ENCODE peak calls at places on chromosome 7, in five cellular contexts. Z is neuronal stem cell, U is PC-3, N is GM23248, H is astrocyte. I is an unnamed sample.

GRCh38 chr7:84697506-84697905 is 489.4 kb downstream of the SEMA3D start:
- DNase-seq in Z (no peak), U (peak), N (peak), H (peak), I (no peak)

GRCh38 chr7:127713758-127714157 is 61.8 kb downstream of the SND1 start:
- DNase-seq in Z (no peak), U (no peak), N (no peak), H (no peak), I (no peak)

GRCh38 chr7:1248077-1248458 is 15.4 kb downstream of the UNCX start:
- DNase-seq in Z (no peak), U (no peak), N (no peak), H (no peak), I (no peak)

GRCh38 chr7:85215098-85215497 is 28.2 kb upstream of the SEMA3D start:
- DNase-seq in Z (no peak), U (no peak), N (no peak), H (no peak), I (no peak)

GRCh38 chr7:129870668-129871067 is 82.1 kb downstream of the UBE2H start:
- DNase-seq in Z (no peak), U (no peak), N (no peak), H (no peak), I (no peak)

GRCh38 chr7:66837007-66837406 is 84.0 kb upstream of the TMEM248 start:
- DNase-seq in Z (no peak), U (peak), N (no peak), H (no peak), I (no peak)

GRCh38 chr7:7151285-7151684 is 31.1 kb upstream of the C1GALT1 start:
- DNase-seq in Z (no peak), U (no peak), N (no peak), H (no peak), I (no peak)

GRCh38 chr7:155231941-155232340 is 65.7 kb upstream of the INSIG1 start:
- DNase-seq in Z (no peak), U (no peak), N (no peak), H (no peak), I (no peak)

GRCh38 chr7:132083126-132084123 is 492.8 kb downstream of the PLXNA4 start:
- DNase-seq in Z (no peak), U (no peak), N (no peak), H (no peak), I (no peak)

GRCh38 chr7:112573302-112574039 is 92.7 kb downstream of the LSMEM1 start:
- DNase-seq in Z (no peak), U (peak), N (peak), H (peak), I (no peak)

GRCh38 chr7:109868215-109868614 is 1222.7 kb upstream of the LRRN3 start:
- DNase-seq in Z (no peak), U (no peak), N (no peak), H (no peak), I (no peak)

GRCh38 chr7:100141554-100141949 is 7.2 kb upstream of the LAMTOR4 start:
- DNase-seq in Z (no peak), U (no peak), N (no peak), H (no peak), I (no peak)

GRCh38 chr7:37344886-37345579 is 103.6 kb downstream of the ELMO1 start:
- DNase-seq in Z (peak), U (no peak), N (no peak), H (no peak), I (no peak)

GRCh38 chr7:75995052-75995471 is 667 bp upstream of the TMEM120A start:
- DNase-seq in Z (no peak), U (no peak), N (no peak), H (no peak), I (no peak)

GRCh38 chr7:30905078-30906012 is 6.3 kb upstream of the AQP1 start:
- DNase-seq in Z (no peak), U (no peak), N (no peak), H (no peak), I (peak)

GRCh38 chr7:156560075-156560474 is 80.5 kb upstream of the RNF32 start:
- DNase-seq in Z (no peak), U (peak), N (no peak), H (no peak), I (no peak)

GRCh38 chr7:4842302-4843064 is 19.3 kb downstream of the PAPOLB start:
- DNase-seq in Z (no peak), U (no peak), N (peak), H (no peak), I (no peak)

GRCh38 chr7:867406-868188 is 8.8 kb upstream of the GET4 start:
- DNase-seq in Z (no peak), U (no peak), N (peak), H (peak), I (no peak)

GRCh38 chr7:25656581-25657026 is 428.3 kb upstream of the NPVF start:
- DNase-seq in Z (no peak), U (no peak), N (peak), H (no peak), I (no peak)

GRCh38 chr7:75642810-75643486 is 95.8 kb downstream of the HIP1 start:
- DNase-seq in Z (no peak), U (peak), N (peak), H (peak), I (peak)

GRCh38 chr7:127477285-127478039 is 85.0 kb upstream of the ZNF800 start:
- DNase-seq in Z (no peak), U (peak), N (no peak), H (no peak), I (no peak)

GRCh38 chr7:51374936-51375335 is 58.3 kb upstream of the COBL start:
- DNase-seq in Z (no peak), U (peak), N (no peak), H (no peak), I (no peak)

GRCh38 chr7:134174797-134175261 is 47.7 kb downstream of the LRGUK start:
- DNase-seq in Z (no peak), U (peak), N (peak), H (peak), I (peak)

GRCh38 chr7:41637051-41637450 is 65.8 kb downstream of the INHBA start:
- DNase-seq in Z (no peak), U (peak), N (peak), H (peak), I (no peak)

GRCh38 chr7:27167170-27167505 is 1.8 kb upstream of the HOXA9 start:
- DNase-seq in Z (no peak), U (peak), N (peak), H (no peak), I (no peak)

GRCh38 chr7:46786221-46786951 is 795.5 kb downstream of the TNS3 start:
- DNase-seq in Z (no peak), U (peak), N (peak), H (peak), I (peak)

GRCh38 chr7:141027043-141027442 is 12.3 kb upstream of the MRPS33 start:
- DNase-seq in Z (no peak), U (no peak), N (no peak), H (no peak), I (no peak)

GRCh38 chr7:42237891-42238531 is 1.0 kb upstream of the GLI3 start:
- DNase-seq in Z (peak), U (no peak), N (peak), H (peak), I (no peak)

GRCh38 chr7:16200591-16200990 is 220.7 kb downstream of the CRPPA start:
- DNase-seq in Z (no peak), U (no peak), N (no peak), H (no peak), I (no peak)

GRCh38 chr7:78195281-78195680 is 396.7 kb downstream of the PHTF2 start:
- DNase-seq in Z (no peak), U (no peak), N (no peak), H (no peak), I (no peak)

GRCh38 chr7:87510430-87510875 is 35.0 kb upstream of the ABCB4 start:
- DNase-seq in Z (no peak), U (no peak), N (peak), H (no peak), I (no peak)

DNA sequence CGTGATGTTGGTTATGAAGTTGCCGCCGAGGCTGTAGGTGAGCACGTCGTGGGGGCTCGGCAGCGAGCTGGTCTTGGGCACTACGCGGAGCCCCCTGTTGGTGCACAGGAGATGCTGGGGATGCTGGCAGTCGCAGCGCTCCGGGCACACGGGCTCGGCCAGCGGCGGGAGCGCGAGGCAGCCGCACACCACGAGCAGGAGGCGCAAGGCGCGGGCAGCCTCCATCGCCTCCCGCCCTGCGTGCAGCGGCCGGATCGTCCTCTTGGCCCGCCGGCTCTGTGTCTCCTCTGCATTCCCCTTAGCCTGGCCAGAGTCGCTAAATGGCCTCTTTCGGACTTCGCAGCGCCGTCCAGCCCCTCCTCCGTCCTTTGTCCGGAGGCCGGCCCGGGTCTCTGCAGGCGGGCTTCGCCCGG is 302 bp downstream of the TRIL start:
- DNase-seq in Z (no peak), U (no peak), N (peak), H (no peak), I (no peak)
- H3K4me2 ChIP-seq in Z (peak), U (no peak), N (peak), H (peak), I (no peak)

GRCh38 chr7:116259821-116260440 is 49.6 kb downstream of the TES start:
- DNase-seq in Z (no peak), U (peak), N (peak), H (peak), I (peak)
- H3K4me2 ChIP-seq in Z (no peak), U (peak), N (peak), H (peak), I (no peak)

GRCh38 chr7:64905133-64905532 is 2.1 kb downstream of the ZNF273 start:
- DNase-seq in Z (no peak), U (no peak), N (peak), H (no peak), I (no peak)
- H3K4me2 ChIP-seq in Z (no peak), U (peak), N (peak), H (no peak), I (no peak)

GRCh38 chr7:98878365-98879197 is at the start of gene TRRAP:
- DNase-seq in Z (peak), U (peak), N (peak), H (peak), I (peak)

GRCh38 chr7:98881561-98882315 is 3.4 kb downstream of the TRRAP start:
- DNase-seq in Z (no peak), U (no peak), N (no peak), H (no peak), I (no peak)

GRCh38 chr7:98879989-98880337 is 1.6 kb downstream of the TRRAP start:
- DNase-seq in Z (no peak), U (no peak), N (no peak), H (no peak), I (no peak)

GRCh38 chr7:98879198-98879988 is 1.1 kb downstream of the TRRAP start:
- DNase-seq in Z (no peak), U (peak), N (peak), H (no peak), I (peak)

DNA sequence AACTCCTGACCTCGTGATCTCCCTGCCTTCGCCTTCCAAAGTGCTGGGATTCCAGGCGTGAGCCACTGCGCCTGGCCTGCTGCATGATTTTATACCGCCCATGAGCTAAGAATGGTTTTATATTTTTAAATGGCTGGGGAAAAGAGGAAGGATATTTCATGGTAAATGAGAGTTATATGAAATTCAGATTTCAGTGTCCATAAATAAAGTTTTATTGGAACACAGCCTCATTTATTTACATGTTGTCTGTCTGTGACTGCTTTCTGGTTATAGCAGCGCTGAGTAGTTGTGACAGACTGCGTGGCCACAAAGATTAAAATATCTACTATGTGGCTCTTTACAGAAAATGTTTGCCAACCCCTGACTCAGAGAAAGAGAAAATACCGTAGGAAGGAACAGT is 2.2 kb downstream of the TRRAP start:
- DNase-seq in Z (no peak), U (no peak), N (no peak), H (no peak), I (no peak)
- H3K4me2 ChIP-seq in Z (no peak), U (no peak), N (no peak), H (peak), I (peak)

GRCh38 chr7:55081067-55081853 is 62.4 kb downstream of the EGFR start:
- DNase-seq in Z (no peak), U (no peak), N (no peak), H (no peak), I (no peak)
- H3K4me2 ChIP-seq in Z (no peak), U (no peak), N (peak), H (no peak), I (no peak)

DNA sequence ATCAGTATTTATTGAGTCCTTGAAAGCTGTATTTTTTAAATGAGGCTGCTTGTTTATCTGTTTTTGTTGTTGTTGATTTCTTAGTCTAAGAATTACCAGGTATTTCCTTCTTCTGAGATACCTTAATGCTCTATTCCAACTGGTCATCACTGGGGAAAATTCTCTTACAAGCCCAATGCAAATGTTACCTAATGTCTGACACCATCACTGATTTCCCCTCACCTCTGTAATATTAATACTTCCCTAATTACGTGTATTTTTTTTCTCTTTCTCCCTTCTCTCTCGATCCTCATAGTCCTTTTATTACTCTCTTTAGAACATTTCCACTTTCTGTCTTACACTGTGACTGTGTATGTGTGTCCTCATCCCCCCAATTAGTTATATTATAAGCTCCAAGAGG is 13.9 kb downstream of the HDAC9 start:
- DNase-seq in Z (no peak), U (no peak), N (no peak), H (no peak), I (no peak)
- H3K4me2 ChIP-seq in Z (no peak), U (peak), N (peak), H (peak), I (peak)

GRCh38 chr7:29278362-29279070 is 83.9 kb downstream of the CHN2 start:
- DNase-seq in Z (no peak), U (no peak), N (no peak), H (no peak), I (no peak)
- H3K4me2 ChIP-seq in Z (no peak), U (no peak), N (no peak), H (no peak), I (no peak)

GRCh38 chr7:159112136-159113011 is 32.3 kb downstream of the VIPR2 start:
- DNase-seq in Z (no peak), U (no peak), N (no peak), H (no peak), I (no peak)
- H3K4me2 ChIP-seq in Z (no peak), U (no peak), N (no peak), H (no peak), I (no peak)